ENCODE peak calls at places on chromosomes 4 and X, in ten cellular contexts. K, R, G, J, C, X, P, L, D and E are unnamed samples.

GRCh38 chr4:167544391-167544790 is 310.1 kb upstream of the SPOCK3 start:
- DNase-seq in K (no peak), R (no peak), G (no peak), J (no peak), C (no peak), X (no peak), P (no peak), L (no peak), D (no peak), E (no peak)

GRCh38 chr4:101286663-101287062 is 60.7 kb downstream of the PPP3CA start:
- DNase-seq in K (no peak), R (no peak), G (no peak), J (no peak), C (no peak), X (no peak), P (no peak), L (no peak), D (no peak), E (no peak)

GRCh38 chrX:137052641-137053235 is 18.9 kb upstream of the GPR101 start:
- DNase-seq in K (no peak), R (no peak), G (no peak), J (no peak), C (peak; percentile 12), X (no peak), P (no peak), L (no peak), D (peak; percentile 14), E (no peak)

GRCh38 chr4:55116450-55116849 is 8.9 kb downstream of the KDR start:
- DNase-seq in K (no peak), R (no peak), G (peak; percentile 8), J (no peak), C (no peak), X (no peak), P (peak; percentile 8), L (no peak), D (peak; percentile 35), E (no peak)

GRCh38 chr4:5921074-5921473 is 28.2 kb upstream of the CRMP1 start:
- DNase-seq in K (no peak), R (no peak), G (no peak), J (no peak), C (no peak), X (no peak), P (no peak), L (no peak), D (no peak), E (no peak)

GRCh38 chr4:3375688-3376087 is 66.1 kb upstream of the HGFAC start:
- DNase-seq in K (no peak), R (no peak), G (peak; percentile 89), J (no peak), C (no peak), X (no peak), P (peak; percentile 25), L (no peak), D (no peak), E (no peak)

GRCh38 chr4:924107-925096 is 7.7 kb downstream of the GAK start:
- DNase-seq in K (no peak), R (peak; percentile 29), G (peak; percentile 58), J (no peak), C (no peak), X (no peak), P (no peak), L (no peak), D (no peak), E (no peak)

GRCh38 chr4:100895572-100896197 is 377.9 kb upstream of the EMCN start:
- DNase-seq in K (no peak), R (no peak), G (peak; percentile 3), J (no peak), C (no peak), X (no peak), P (no peak), L (no peak), D (no peak), E (no peak)

GRCh38 chr4:41413670-41414069 is 124.3 kb upstream of the LIMCH1 start:
- DNase-seq in K (no peak), R (no peak), G (no peak), J (no peak), C (no peak), X (no peak), P (no peak), L (no peak), D (no peak), E (no peak)

GRCh38 chrX:22365460-22365859 is 92.7 kb downstream of the CBLL2 start:
- DNase-seq in K (no peak), R (no peak), G (peak; percentile 59), J (no peak), C (no peak), X (no peak), P (peak; percentile 2), L (no peak), D (no peak), E (no peak)

GRCh38 chrX:17020828-17021821 is 74.7 kb downstream of the REPS2 start:
- DNase-seq in K (no peak), R (no peak), G (peak; percentile 25), J (no peak), C (no peak), X (no peak), P (no peak), L (no peak), D (no peak), E (no peak)

GRCh38 chr4:155478336-155478825 is 101.6 kb upstream of the MAP9 start:
- DNase-seq in K (no peak), R (no peak), G (peak; percentile 1), J (no peak), C (no peak), X (no peak), P (no peak), L (no peak), D (no peak), E (no peak)

GRCh38 chr4:52868138-52868537 is 6.0 kb downstream of the RASL11B start:
- DNase-seq in K (no peak), R (peak; percentile 68), G (no peak), J (no peak), C (no peak), X (peak; percentile 49), P (no peak), L (no peak), D (no peak), E (no peak)

GRCh38 chr4:185115827-185116232 is 27.2 kb upstream of the SLC25A4 start:
- DNase-seq in K (peak; percentile 86), R (peak; percentile 79), G (peak; percentile 63), J (no peak), C (no peak), X (peak; percentile 88), P (peak; percentile 52), L (peak; percentile 56), D (no peak), E (peak; percentile 25)

GRCh38 chrX:80004458-80004857 is 10.1 kb upstream of the TBX22 start:
- DNase-seq in K (no peak), R (no peak), G (no peak), J (no peak), C (no peak), X (no peak), P (no peak), L (no peak), D (no peak), E (no peak)

GRCh38 chrX:16484338-16484737 is 165.6 kb upstream of the S100G start:
- DNase-seq in K (no peak), R (no peak), G (peak; percentile 94), J (no peak), C (no peak), X (no peak), P (peak; percentile 37), L (no peak), D (no peak), E (no peak)

GRCh38 chrX:43436497-43436896 is 219.6 kb upstream of the MAOA start:
- DNase-seq in K (no peak), R (no peak), G (no peak), J (no peak), C (no peak), X (no peak), P (no peak), L (no peak), D (no peak), E (no peak)

GRCh38 chr4:100891808-100892207 is 374.0 kb upstream of the EMCN start:
- DNase-seq in K (no peak), R (no peak), G (no peak), J (no peak), C (no peak), X (no peak), P (no peak), L (no peak), D (no peak), E (no peak)

GRCh38 chr4:45539142-45539814 is 584.6 kb downstream of the GABRG1 start:
- DNase-seq in K (no peak), R (no peak), G (no peak), J (no peak), C (no peak), X (no peak), P (no peak), L (no peak), D (no peak), E (no peak)

GRCh38 chrX:49844622-49845021 is 15.5 kb downstream of the PAGE4 start:
- DNase-seq in K (no peak), R (no peak), G (no peak), J (no peak), C (no peak), X (no peak), P (no peak), L (no peak), D (no peak), E (no peak)

GRCh38 chr4:25970691-25971427 is 56.8 kb downstream of the SMIM20 start:
- DNase-seq in K (no peak), R (no peak), G (no peak), J (no peak), C (no peak), X (no peak), P (no peak), L (peak; percentile 43), D (no peak), E (no peak)

GRCh38 chrX:106791495-106791894 is 11.0 kb upstream of the TBC1D8B start:
- DNase-seq in K (no peak), R (no peak), G (peak; percentile 21), J (no peak), C (no peak), X (no peak), P (no peak), L (no peak), D (no peak), E (no peak)

GRCh38 chr4:15250021-15250441 is 177.8 kb upstream of the C1QTNF7 start:
- DNase-seq in K (no peak), R (peak; percentile 54), G (peak; percentile 64), J (no peak), C (no peak), X (no peak), P (no peak), L (no peak), D (no peak), E (no peak)

GRCh38 chr4:186669159-186669720 is 54.4 kb downstream of the FAT1 start:
- DNase-seq in K (peak; percentile 9), R (no peak), G (peak; percentile 89), J (no peak), C (no peak), X (no peak), P (peak; percentile 43), L (no peak), D (no peak), E (no peak)

GRCh38 chr4:41256131-41256739 is 493 bp upstream of the UCHL1 start:
- DNase-seq in K (no peak), R (no peak), G (peak; percentile 50), J (no peak), C (no peak), X (no peak), P (no peak), L (no peak), D (peak; percentile 5), E (no peak)

GRCh38 chrX:5857232-5857631 is 371.4 kb downstream of the NLGN4X start:
- DNase-seq in K (no peak), R (no peak), G (no peak), J (no peak), C (no peak), X (no peak), P (no peak), L (no peak), D (no peak), E (no peak)